ENCODE peak calls at places on chromosome 4, in ten cellular contexts. X is CD8-positive, alpha-beta T cell; F is OCI-LY7; E is ascending aorta; C is fibroblast of lung; H is left ventricle myocardium inferior; P is lung; K is GM12878; J is H9; R is heart right ventricle. D is an unnamed sample.

GRCh38 chr4:41874398-41874797 is 60.8 kb upstream of the TMEM33 start:
- DNase-seq in K (no peak), F (no peak), P (no peak), C (no peak), X (no peak), H (no peak), E (no peak), R (no peak), J (peak), D (no peak)

GRCh38 chr4:185384877-185385465 is 10.8 kb downstream of the LRP2BP start:
- DNase-seq in F (no peak), J (no peak), E (no peak), H (no peak), K (no peak), C (no peak), R (no peak), X (no peak), P (no peak), D (peak)

GRCh38 chr4:141711211-141711610 is 74.8 kb downstream of the IL15 start:
- DNase-seq in F (no peak), E (no peak), C (peak), K (no peak), R (no peak), X (no peak), J (no peak), P (no peak), H (no peak), D (peak)

GRCh38 chr4:123088521-123088920 is 166.1 kb upstream of the NUDT6 start:
- DNase-seq in F (no peak), K (no peak), C (no peak), H (no peak), J (no peak), P (no peak), E (no peak), R (no peak), X (no peak), D (no peak)

GRCh38 chr4:337932-338758 is 531 bp downstream of the ZNF141 start:
- DNase-seq in X (peak), R (peak), F (no peak), J (no peak), H (no peak), K (no peak), P (peak), C (peak), E (no peak), D (peak)

GRCh38 chr4:76192221-76192620 is 21.4 kb downstream of the SCARB2 start:
- DNase-seq in F (no peak), P (no peak), E (no peak), H (no peak), J (no peak), X (no peak), K (no peak), C (no peak), R (no peak), D (no peak)

GRCh38 chr4:48341776-48342558 is 638 bp downstream of the SLAIN2 start:
- DNase-seq in R (peak), X (peak), P (peak), H (peak), J (peak), F (peak), E (no peak), K (no peak), C (peak), D (peak)

GRCh38 chr4:156931267-156931666 is 40.3 kb downstream of the PDGFC start:
- DNase-seq in X (no peak), K (no peak), E (no peak), R (no peak), H (no peak), C (peak), F (no peak), J (no peak), P (no peak), D (peak)

GRCh38 chr4:157080605-157081004 is 4.7 kb downstream of the GLRB start:
- DNase-seq in X (no peak), J (no peak), K (no peak), P (no peak), C (no peak), E (no peak), R (no peak), F (no peak), H (no peak), D (no peak)

GRCh38 chr4:114598191-114599121 is at the start of gene UGT8:
- DNase-seq in E (no peak), C (peak), F (peak), R (peak), H (peak), J (peak), K (no peak), X (no peak), P (peak), D (peak)

GRCh38 chr4:48554606-48555005 is 64.6 kb downstream of the ZAR1 start:
- DNase-seq in H (no peak), F (no peak), P (no peak), K (no peak), X (no peak), C (no peak), E (no peak), J (no peak), R (no peak), D (no peak)

GRCh38 chr4:5751918-5752802 is 41.2 kb downstream of the EVC start:
- DNase-seq in H (no peak), J (peak), P (no peak), C (peak), R (no peak), F (no peak), X (no peak), K (no peak), E (no peak), D (peak)

GRCh38 chr4:127732623-127733199 is 2.5 kb downstream of the SLC25A31 start:
- DNase-seq in H (no peak), K (peak), C (peak), E (no peak), J (no peak), R (no peak), X (no peak), F (peak), P (no peak), D (peak)

GRCh38 chr4:39406763-39407583 is at the start of gene KLB:
- DNase-seq in F (no peak), R (no peak), H (no peak), J (no peak), X (no peak), K (no peak), E (no peak), C (no peak), P (no peak), D (no peak)

GRCh38 chr4:188661502-188661901 is 522.3 kb downstream of the TRIML1 start:
- DNase-seq in R (no peak), P (no peak), J (no peak), X (no peak), F (no peak), E (no peak), H (no peak), C (no peak), K (no peak), D (no peak)

GRCh38 chr4:188663369-188663768 is 524.1 kb downstream of the TRIML1 start:
- DNase-seq in R (no peak), J (no peak), H (no peak), K (no peak), P (no peak), F (no peak), E (no peak), X (no peak), C (no peak), D (no peak)

GRCh38 chr4:188660796-188661195 is 521.6 kb downstream of the TRIML1 start:
- DNase-seq in F (no peak), X (no peak), K (no peak), P (no peak), E (no peak), H (no peak), C (no peak), J (no peak), R (no peak), D (no peak)

DNA sequence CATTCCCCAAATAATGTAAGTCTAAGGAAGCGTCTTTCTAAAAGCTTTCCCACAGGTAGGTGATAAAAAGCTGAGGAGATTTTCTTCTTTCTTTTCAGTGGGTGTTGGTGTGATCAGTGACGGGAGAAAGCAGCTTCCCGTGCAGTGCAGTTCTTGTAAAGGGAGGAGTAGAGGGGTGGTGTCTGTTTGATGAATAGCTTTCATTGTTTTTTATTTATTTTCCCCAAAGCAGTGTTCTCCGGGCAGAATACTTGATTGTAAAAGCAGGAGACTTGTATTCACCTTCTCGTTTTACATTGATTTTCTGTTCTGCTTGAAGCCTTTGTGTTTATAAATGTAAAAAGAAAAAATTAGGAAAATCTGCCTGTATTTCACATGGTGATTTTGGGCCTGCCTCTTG is 526.2 kb downstream of the TRIML1 start:
- DNase-seq in C (no peak), R (no peak), K (no peak), J (no peak), E (no peak), H (no peak), F (no peak), X (no peak), P (no peak), D (no peak)
- H3K27ac ChIP-seq in C (no peak), R (no peak), K (no peak), J (no peak), E (no peak), H (no peak), F (no peak), X (no peak), P (no peak), D (no peak)

DNA sequence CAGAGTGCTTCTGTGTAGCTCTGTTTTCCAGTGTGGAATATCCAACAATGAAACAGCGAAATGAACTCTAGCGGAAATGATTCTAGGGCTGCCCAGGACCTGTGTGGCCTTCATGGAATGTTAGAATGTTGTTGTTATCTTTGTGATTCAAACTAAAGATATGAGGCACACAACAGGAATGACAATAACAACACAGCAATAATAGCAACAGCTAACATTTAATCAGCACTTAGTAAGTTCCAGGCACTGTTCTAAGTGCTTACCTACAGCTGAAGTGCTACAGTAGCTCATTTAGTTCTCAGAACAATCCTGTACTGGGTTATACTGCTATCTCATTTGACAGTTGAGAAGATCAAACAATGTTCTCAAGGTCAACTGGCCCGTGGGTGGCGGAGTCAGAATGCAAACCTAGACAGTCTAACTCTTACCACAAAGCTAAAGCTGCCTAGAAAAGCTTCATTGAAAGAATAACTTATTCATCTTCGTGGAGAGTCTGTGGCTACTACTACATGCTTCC is 63.7 kb downstream of the MAML3 start:
- DNase-seq in R (no peak), E (no peak), J (no peak), C (peak), K (no peak), X (no peak), F (no peak), P (no peak), H (no peak), D (no peak)
- H3K27ac ChIP-seq in R (no peak), E (no peak), J (no peak), C (no peak), K (no peak), X (no peak), F (no peak), P (no peak), H (no peak), D (no peak)

GRCh38 chr4:128859887-128860774 is 50.6 kb downstream of the JADE1 start:
- DNase-seq in P (no peak), K (no peak), R (no peak), E (no peak), C (peak), X (no peak), F (no peak), H (no peak), J (no peak), D (no peak)
- H3K27ac ChIP-seq in P (no peak), K (peak), R (no peak), E (peak), C (peak), X (no peak), F (no peak), H (peak), J (no peak), D (no peak)

GRCh38 chr4:137851435-137851834 is 319.1 kb upstream of the PCDH18 start:
- DNase-seq in P (no peak), E (no peak), H (no peak), K (no peak), X (no peak), J (no peak), F (no peak), R (no peak), C (no peak), D (no peak)

GRCh38 chr4:137852326-137852725 is 320.0 kb upstream of the PCDH18 start:
- DNase-seq in F (no peak), E (no peak), X (no peak), J (no peak), C (no peak), H (no peak), R (no peak), K (no peak), P (no peak), D (no peak)

GRCh38 chr4:137853424-137853823 is 321.1 kb upstream of the PCDH18 start:
- DNase-seq in H (no peak), P (no peak), J (no peak), K (no peak), F (no peak), C (no peak), E (no peak), X (no peak), R (no peak), D (no peak)
- H3K27ac ChIP-seq in H (no peak), P (no peak), J (no peak), K (no peak), F (no peak), C (no peak), E (no peak), X (no peak), R (no peak), D (no peak)

GRCh38 chr4:80173841-80174240 is 23.5 kb upstream of the PRDM8 start:
- DNase-seq in P (no peak), K (no peak), J (no peak), E (no peak), R (no peak), C (peak), X (no peak), H (no peak), F (no peak), D (no peak)
- H3K27ac ChIP-seq in P (no peak), K (no peak), J (no peak), E (no peak), R (no peak), C (no peak), X (no peak), H (no peak), F (no peak), D (no peak)

D was measured in A673.